ENCODE peak calls at places on chromosomes 5 and 9, in four cellular contexts. U is naive thymus-derived CD4-positive, alpha-beta T cell; E is PC-3; N is heart left ventricle. Y is an unnamed sample. For H3K9me3, the result is how much of the 10 kb centered on the place peaks cover.

GRCh38 chr9:82784595-82784994 is 278.3 kb downstream of the RASEF start:
- DNase-seq in E (no peak), N (no peak), U (no peak), Y (no peak)

GRCh38 chr9:124899845-124900244 is 37.9 kb downstream of the ARPC5L start:
- DNase-seq in E (no peak), U (no peak), N (no peak), Y (no peak)

GRCh38 chr9:111399772-111400563 is 69.9 kb upstream of the OR2K2 start:
- DNase-seq in U (no peak), E (peak), N (no peak), Y (no peak)

GRCh38 chr9:93094294-93095204 is 1.5 kb upstream of the CARD19 start:
- DNase-seq in U (no peak), N (peak), E (no peak), Y (no peak)

GRCh38 chr9:116193636-116194035 is 40.0 kb downstream of the PAPPA start:
- DNase-seq in U (no peak), N (no peak), E (peak), Y (no peak)

GRCh38 chr9:97753364-97753763 is 56.2 kb upstream of the XPA start:
- DNase-seq in E (no peak), U (no peak), N (no peak), Y (no peak)

GRCh38 chr9:26955222-26955903 is 849 bp upstream of the IFT74 start:
- DNase-seq in U (peak), E (no peak), N (no peak), Y (no peak)

GRCh38 chr5:175347027-175347426 is 97.0 kb downstream of the DRD1 start:
- DNase-seq in N (no peak), E (peak), U (no peak), Y (no peak)

GRCh38 chr5:97183100-97183929 is at the start of gene RIOK2:
- DNase-seq in E (peak), N (peak), U (peak), Y (peak)

GRCh38 chr9:27817747-27818146 is 244.5 kb upstream of the C9orf72 start:
- DNase-seq in E (no peak), U (no peak), N (no peak), Y (no peak)

GRCh38 chr5:120124961-120125360 is 339.1 kb upstream of the PRR16 start:
- DNase-seq in E (no peak), U (no peak), N (no peak), Y (no peak)

GRCh38 chr9:119091074-119091473 is 278.2 kb downstream of the BRINP1 start:
- DNase-seq in N (no peak), E (no peak), U (no peak), Y (no peak)

GRCh38 chr9:119095072-119095471 is 274.2 kb downstream of the BRINP1 start:
- DNase-seq in U (no peak), E (no peak), N (no peak), Y (no peak)

GRCh38 chr9:119092125-119092524 is 277.1 kb downstream of the BRINP1 start:
- DNase-seq in E (no peak), U (no peak), N (no peak), Y (no peak)

GRCh38 chr9:119094086-119094485 is 275.1 kb downstream of the BRINP1 start:
- DNase-seq in N (no peak), U (no peak), E (no peak), Y (no peak)
- H3K9me3 ChIP-seq in N (under half), U (under half), E (under half), Y (under half)

DNA sequence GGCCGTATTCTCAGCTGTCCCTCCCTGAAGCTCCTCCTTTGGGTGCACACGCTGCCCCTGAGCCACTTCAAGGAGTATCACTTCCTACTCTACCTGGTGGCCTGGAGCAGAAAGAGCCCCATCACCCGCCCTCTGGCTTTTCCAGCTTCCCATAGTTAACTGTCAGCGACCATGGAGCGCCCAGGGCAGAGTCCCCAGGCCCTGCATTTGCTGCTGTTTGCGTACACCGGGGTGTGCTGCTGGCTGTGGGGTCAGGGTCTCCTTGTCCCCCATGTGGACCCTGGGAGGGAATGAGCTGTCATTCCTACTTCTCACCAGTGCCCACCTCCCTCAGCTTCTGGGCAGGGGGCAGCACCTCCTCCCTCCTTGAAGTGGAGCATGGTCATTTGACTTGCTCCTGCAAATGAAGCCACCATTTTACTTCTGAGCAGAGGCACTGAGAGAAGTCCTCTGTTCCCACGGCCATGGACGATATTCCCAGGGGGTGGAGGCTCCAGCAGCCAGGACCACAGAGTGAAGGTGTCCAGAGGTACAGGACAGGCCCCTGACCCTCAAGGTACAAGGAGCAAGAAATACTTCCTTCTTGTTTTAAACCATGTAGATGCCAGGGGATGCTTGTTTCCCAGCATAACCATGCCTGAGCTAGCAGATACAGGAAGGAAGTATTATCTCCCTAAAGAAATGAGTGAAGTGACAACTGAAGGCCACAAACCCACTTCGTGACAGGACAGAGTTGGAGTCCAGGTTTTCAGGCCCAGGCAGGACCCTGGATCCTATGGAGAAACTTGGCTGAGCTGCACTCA is 40.6 kb upstream of the COL5A1 start:
- DNase-seq in U (no peak), E (no peak), N (no peak), Y (no peak)
- H3K4me3 ChIP-seq in U (no peak), E (no peak), N (no peak), Y (no peak)

DNA sequence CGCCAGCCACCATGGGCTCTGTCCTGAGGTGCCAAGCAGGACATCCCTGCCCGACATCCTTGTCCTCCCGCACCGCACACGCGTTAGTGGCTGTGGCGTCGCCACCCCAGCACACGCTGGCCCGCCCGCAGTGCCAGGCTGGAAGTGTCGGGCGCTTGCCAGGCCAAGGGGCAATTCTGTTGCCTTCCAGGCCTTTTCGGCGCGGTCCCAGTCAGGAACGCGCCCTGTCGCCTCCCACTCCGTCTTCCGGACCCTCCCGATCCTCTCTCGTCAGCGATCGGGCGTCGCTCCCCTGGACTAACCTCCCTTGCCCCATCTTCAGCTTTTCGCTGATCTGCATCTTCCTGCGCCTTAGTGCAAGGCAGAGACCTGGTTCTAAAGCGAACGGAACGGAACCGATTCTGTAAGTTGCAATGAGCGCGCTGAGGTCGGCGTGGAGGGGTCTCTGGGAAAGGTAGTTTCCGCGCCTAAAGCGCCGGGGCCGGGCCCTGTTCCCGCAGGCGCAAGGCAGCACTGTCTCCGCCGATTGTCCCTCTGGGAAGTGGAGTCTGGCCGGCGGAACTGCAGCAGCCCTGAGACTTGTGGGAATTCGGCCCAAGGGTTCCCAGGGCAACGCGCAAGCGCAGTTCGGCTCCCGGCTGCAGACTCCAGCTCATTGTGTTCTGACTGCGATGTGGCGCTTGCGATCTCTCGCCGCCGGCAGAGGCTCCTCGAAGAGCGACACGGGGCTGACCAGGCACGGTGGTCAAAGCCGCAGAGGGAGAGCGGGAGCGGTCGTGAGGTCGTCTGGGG is at the start of gene ZNF454:
- DNase-seq in E (no peak), U (no peak), N (peak), Y (no peak)
- H3K9me3 ChIP-seq in E (under half), U (under half), N (under half), Y (under half)

DNA sequence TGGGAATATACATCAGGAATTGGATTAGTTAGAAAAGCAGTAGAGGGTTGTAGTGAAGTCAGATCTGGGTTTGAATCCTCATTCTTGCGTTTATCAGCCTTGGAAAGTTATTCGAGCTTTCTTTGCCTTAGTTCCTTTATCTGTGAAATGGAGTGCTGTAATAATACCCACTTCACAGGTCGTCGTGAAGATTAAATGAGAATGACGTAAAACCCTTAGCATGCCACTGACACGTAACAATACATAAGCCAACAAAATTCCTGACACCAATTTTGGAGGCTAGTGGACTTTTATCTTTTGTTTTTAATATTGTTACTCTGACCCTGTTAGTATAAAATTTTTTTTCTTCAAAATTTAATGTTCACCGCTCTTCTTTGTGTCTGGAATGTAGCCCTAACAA is 3.4 kb downstream of the SKP2 start:
- DNase-seq in U (no peak), N (no peak), E (no peak), Y (no peak)
- H3K4me3 ChIP-seq in U (no peak), N (no peak), E (no peak), Y (no peak)

Y was measured in CD8-positive, alpha-beta T cell.